ENCODE peak calls at places on chromosomes 2 and 18, in nine cellular contexts. U is astrocyte; L is IMR-90; E is HFF-Myc; J is BE2C; Z is CD8-positive, alpha-beta T cell; G is CD4-positive, alpha-beta T cell; S is B cell; W is stomach. C is an unnamed sample.

GRCh38 chr2:188523901-188524300 is 232.2 kb downstream of the GULP1 start:
- DNase-seq in U (no peak), L (peak), E (no peak), J (no peak), Z (no peak), G (no peak), S (no peak), W (no peak), C (no peak)

GRCh38 chr2:39736593-39736992 is 42.5 kb downstream of the THUMPD2 start:
- DNase-seq in U (peak), L (peak), E (no peak), J (no peak), Z (no peak), G (no peak), S (no peak), W (no peak), C (no peak)

GRCh38 chr2:175806570-175806969 is 195.5 kb downstream of the LNPK start:
- DNase-seq in U (no peak), L (no peak), E (no peak), J (no peak), Z (no peak), G (no peak), S (no peak), W (no peak), C (no peak)

GRCh38 chr2:231604101-231604684 is 11.5 kb downstream of the TEX44 start:
- DNase-seq in U (no peak), L (no peak), E (no peak), J (peak), Z (peak), G (peak), S (peak), W (peak), C (no peak)

GRCh38 chr2:176637134-176637496 is 367.9 kb downstream of the MTX2 start:
- DNase-seq in U (no peak), L (no peak), E (no peak), J (no peak), Z (no peak), G (no peak), S (no peak), W (no peak), C (no peak)

GRCh38 chr2:96114546-96114902 is 1.8 kb downstream of the ADRA2B start:
- DNase-seq in U (no peak), L (no peak), E (no peak), J (no peak), Z (no peak), G (no peak), S (no peak), W (no peak), C (no peak)

GRCh38 chr2:3193423-3194330 is 183.9 kb downstream of the EIPR1 start:
- DNase-seq in U (no peak), L (peak), E (no peak), J (no peak), Z (no peak), G (no peak), S (no peak), W (no peak), C (no peak)

GRCh38 chr2:98282109-98282508 is 64.1 kb upstream of the CNGA3 start:
- DNase-seq in U (no peak), L (no peak), E (no peak), J (no peak), Z (no peak), G (no peak), S (no peak), W (no peak), C (no peak)

GRCh38 chr2:240293865-240294461 is 141.5 kb upstream of the GPC1 start:
- DNase-seq in U (no peak), L (peak), E (no peak), J (peak), Z (no peak), G (no peak), S (no peak), W (no peak), C (no peak)

GRCh38 chr2:37676274-37676673 is 4.8 kb upstream of the CDC42EP3 start:
- DNase-seq in U (peak), L (peak), E (no peak), J (no peak), Z (no peak), G (no peak), S (no peak), W (no peak), C (no peak)

GRCh38 chr2:105188343-105188742 is 53.2 kb upstream of the GPR45 start:
- DNase-seq in U (no peak), L (no peak), E (no peak), J (no peak), Z (no peak), G (no peak), S (no peak), W (no peak), C (no peak)

GRCh38 chr2:136297312-136297711 is 179.4 kb upstream of the CXCR4 start:
- DNase-seq in U (no peak), L (no peak), E (no peak), J (no peak), Z (no peak), G (no peak), S (no peak), W (no peak), C (no peak)

GRCh38 chr2:39919511-39920317 is 140.7 kb upstream of the THUMPD2 start:
- DNase-seq in U (no peak), L (no peak), E (no peak), J (no peak), Z (no peak), G (no peak), S (no peak), W (no peak), C (no peak)

GRCh38 chr18:6660334-6660733 is 69.2 kb upstream of the ARHGAP28 start:
- DNase-seq in U (no peak), L (peak), E (peak), J (no peak), Z (no peak), G (no peak), S (no peak), W (no peak), C (peak)

GRCh38 chr2:145931836-145932352 is 1412.0 kb upstream of the ZEB2 start:
- DNase-seq in U (no peak), L (no peak), E (no peak), J (no peak), Z (no peak), G (no peak), S (no peak), W (no peak), C (no peak)

GRCh38 chr2:70632966-70633365 is 79.3 kb upstream of the TGFA start:
- DNase-seq in U (no peak), L (no peak), E (no peak), J (no peak), Z (no peak), G (no peak), S (no peak), W (no peak), C (no peak)

GRCh38 chr18:35142270-35142605 is 98.6 kb upstream of the ZNF397 start:
- DNase-seq in U (no peak), L (no peak), E (no peak), J (no peak), Z (no peak), G (no peak), S (no peak), W (no peak), C (no peak)

GRCh38 chr2:95695613-95696012 is 103.8 kb downstream of the TRIM43 start:
- DNase-seq in U (no peak), L (no peak), E (no peak), J (no peak), Z (no peak), G (no peak), S (no peak), W (no peak), C (no peak)

GRCh38 chr18:77088977-77089795 is 43.4 kb downstream of the MBP start:
- DNase-seq in U (no peak), L (no peak), E (no peak), J (no peak), Z (no peak), G (no peak), S (no peak), W (peak), C (no peak)

GRCh38 chr2:37324536-37324785 is 172 bp downstream of the PRKD3 start:
- DNase-seq in U (peak), L (peak), E (no peak), J (peak), Z (peak), G (peak), S (no peak), W (no peak), C (no peak)

GRCh38 chr2:189534854-189535253 is 45.7 kb downstream of the SLC40A1 start:
- DNase-seq in U (peak), L (peak), E (no peak), J (no peak), Z (no peak), G (no peak), S (no peak), W (no peak), C (no peak)

GRCh38 chr18:75247041-75247551 is 36.5 kb downstream of the TSHZ1 start:
- DNase-seq in U (peak), L (peak), E (no peak), J (no peak), Z (no peak), G (no peak), S (no peak), W (no peak), C (no peak)

GRCh38 chr2:230542751-230543150 is 126.8 kb downstream of the SP100 start:
- DNase-seq in U (peak), L (no peak), E (no peak), J (no peak), Z (no peak), G (no peak), S (no peak), W (no peak), C (no peak)

GRCh38 chr2:43083710-43084698 is 142.4 kb downstream of the ZFP36L2 start:
- DNase-seq in U (peak), L (peak), E (peak), J (peak), Z (no peak), G (no peak), S (no peak), W (no peak), C (peak)

GRCh38 chr2:73740767-73741166 is 3.6 kb upstream of the TPRKB start:
- DNase-seq in U (no peak), L (no peak), E (no peak), J (no peak), Z (no peak), G (no peak), S (no peak), W (no peak), C (no peak)

GRCh38 chr2:70552501-70553333 is 909 bp downstream of the TGFA start:
- DNase-seq in U (no peak), L (no peak), E (no peak), J (no peak), Z (no peak), G (no peak), S (peak), W (peak), C (peak)

GRCh38 chr2:71612581-71613520 is 159.5 kb downstream of the DYSF start:
- DNase-seq in U (no peak), L (no peak), E (no peak), J (no peak), Z (no peak), G (no peak), S (no peak), W (peak), C (no peak)

GRCh38 chr2:201833796-201834195 is 27.5 kb downstream of the CDK15 start:
- DNase-seq in U (peak), L (no peak), E (no peak), J (no peak), Z (no peak), G (no peak), S (no peak), W (no peak), C (no peak)

GRCh38 chr2:48313036-48313877 is 216.7 kb upstream of the STON1 start:
- DNase-seq in U (no peak), L (no peak), E (no peak), J (no peak), Z (no peak), G (no peak), S (no peak), W (no peak), C (no peak)

GRCh38 chr2:237574467-237574866 is 8.1 kb downstream of the PRLH start:
- DNase-seq in U (no peak), L (no peak), E (no peak), J (no peak), Z (no peak), G (no peak), S (no peak), W (no peak), C (no peak)

GRCh38 chr2:214587442-214587841 is 176.6 kb downstream of the VWC2L start:
- DNase-seq in U (no peak), L (no peak), E (no peak), J (peak), Z (no peak), G (no peak), S (no peak), W (no peak), C (peak)
- TF ChIP-seq CTCF in U (peak), L (peak), E (peak), J (peak), Z (no peak), G (no peak), S (no peak), W (no peak), C (peak)

DNA sequence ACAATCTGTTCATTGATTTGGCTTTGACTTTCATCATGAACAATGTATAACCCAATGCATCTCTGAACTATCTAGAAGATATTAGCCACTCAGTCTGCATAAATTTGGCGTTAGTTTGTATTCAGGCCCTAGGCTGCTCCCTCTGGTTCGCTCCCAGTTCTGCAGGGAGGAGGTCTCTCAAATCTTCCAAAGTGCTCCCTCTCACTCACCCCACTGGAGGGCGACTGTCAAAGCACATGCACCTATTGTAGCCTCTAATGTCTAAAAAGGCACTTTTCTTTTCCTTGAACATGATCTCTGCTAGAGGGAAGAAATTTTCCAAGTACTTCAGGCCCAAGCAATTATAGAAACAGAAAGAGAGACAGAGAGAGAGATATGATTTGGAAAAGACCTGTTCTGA is 291.5 kb downstream of the TDRD15 start:
- DNase-seq in U (no peak), L (no peak), E (no peak), J (peak), Z (no peak), G (no peak), S (no peak), W (no peak), C (no peak)
- TF ChIP-seq CTCF in U (no peak), L (no peak), E (no peak), J (peak), Z (no peak), G (no peak), S (no peak), W (no peak), C (no peak)

GRCh38 chr2:74835831-74836674 is 2.1 kb downstream of the HK2 start:
- DNase-seq in U (peak), L (peak), E (no peak), J (no peak), Z (no peak), G (no peak), S (peak), W (no peak), C (peak)
- TF ChIP-seq CTCF in U (peak), L (peak), E (peak), J (peak), Z (peak), G (peak), S (peak), W (peak), C (peak)

GRCh38 chr18:78431606-78432005 is 548.0 kb upstream of the SALL3 start:
- DNase-seq in U (no peak), L (no peak), E (no peak), J (no peak), Z (no peak), G (no peak), S (no peak), W (no peak), C (no peak)
- TF ChIP-seq CTCF in U (no peak), L (no peak), E (no peak), J (no peak), Z (no peak), G (no peak), S (no peak), W (no peak), C (no peak)

GRCh38 chr2:160332318-160332717 is 132.2 kb upstream of the ITGB6 start:
- DNase-seq in U (peak), L (peak), E (no peak), J (no peak), Z (no peak), G (no peak), S (no peak), W (no peak), C (no peak)
- TF ChIP-seq CTCF in U (no peak), L (peak), E (no peak), J (peak), Z (no peak), G (no peak), S (no peak), W (no peak), C (no peak)

GRCh38 chr18:62399781-62400308 is 74.7 kb downstream of the TNFRSF11A start:
- DNase-seq in U (no peak), L (no peak), E (no peak), J (no peak), Z (no peak), G (no peak), S (no peak), W (no peak), C (no peak)
- TF ChIP-seq CTCF in U (peak), L (peak), E (peak), J (no peak), Z (no peak), G (no peak), S (no peak), W (no peak), C (peak)

GRCh38 chr2:159211447-159212396 is 74.8 kb downstream of the WDSUB1 start:
- DNase-seq in U (peak), L (peak), E (no peak), J (no peak), Z (no peak), G (no peak), S (no peak), W (no peak), C (peak)
- TF ChIP-seq CTCF in U (no peak), L (no peak), E (no peak), J (no peak), Z (no peak), G (no peak), S (no peak), W (no peak), C (no peak)

DNA sequence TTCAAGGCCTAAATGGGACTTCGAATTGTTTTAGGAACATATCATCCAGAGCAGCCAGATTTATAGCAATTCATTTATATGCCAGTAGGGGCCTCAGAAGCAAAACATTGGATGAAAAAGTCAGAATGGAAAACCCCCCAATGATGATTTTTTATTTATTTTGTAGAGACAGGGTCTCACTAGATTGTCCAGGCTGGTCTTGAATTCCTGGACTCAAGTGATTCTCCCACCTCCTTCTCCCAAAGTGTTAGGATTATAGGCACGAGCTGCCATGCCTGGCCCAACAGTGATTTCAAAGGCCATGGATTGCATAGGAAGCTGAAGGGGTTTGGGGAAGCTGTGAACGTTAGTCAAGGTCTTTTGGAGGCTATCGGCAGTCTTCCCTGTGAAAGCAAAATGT is 21.9 kb upstream of the MCFD2 start:
- DNase-seq in U (no peak), L (no peak), E (no peak), J (no peak), Z (no peak), G (no peak), S (peak), W (no peak), C (no peak)
- TF ChIP-seq CTCF in U (peak), L (peak), E (no peak), J (peak), Z (peak), G (peak), S (peak), W (peak), C (no peak)

DNA sequence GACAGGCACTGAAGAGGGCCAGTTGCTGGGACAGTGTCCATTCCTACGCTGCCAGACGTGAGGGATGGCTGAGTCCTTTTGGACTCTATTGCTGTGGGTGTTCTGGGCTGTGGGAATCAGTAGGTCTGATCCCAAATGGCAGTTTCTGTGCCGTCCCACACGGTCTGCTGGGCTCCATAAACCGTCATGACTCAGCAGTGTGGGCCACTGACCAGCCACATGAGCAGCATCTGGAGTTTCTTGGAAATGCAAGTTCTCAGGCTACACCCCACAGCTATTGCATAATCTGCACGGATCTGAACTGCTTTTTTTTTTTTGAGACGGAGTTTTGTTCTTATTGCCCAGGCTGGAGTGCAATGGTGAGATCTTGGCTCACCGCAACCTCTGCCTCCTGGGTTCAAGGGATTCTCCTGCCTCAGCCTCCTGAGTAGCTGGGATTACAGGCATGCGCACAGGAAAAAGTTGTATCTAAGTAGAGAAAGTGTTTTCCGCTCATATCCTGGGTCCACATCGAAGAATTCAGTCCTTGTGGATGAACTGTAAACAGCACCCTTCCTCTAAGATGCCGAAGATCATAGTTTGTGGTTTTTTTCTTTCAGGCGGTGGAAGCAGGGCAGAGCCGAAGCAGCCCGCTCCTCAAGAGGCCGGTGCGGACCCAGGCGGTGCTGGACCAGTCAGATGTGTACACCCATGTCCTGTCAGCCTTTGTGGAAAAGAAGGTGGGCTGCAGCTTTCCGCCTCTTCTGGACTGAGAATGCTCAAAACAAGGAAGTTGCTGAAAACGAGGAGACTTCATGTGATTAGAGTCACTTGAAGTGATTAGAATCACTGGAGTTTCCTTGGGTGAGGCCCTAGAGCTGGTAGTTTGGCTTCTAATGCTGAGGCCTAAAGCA is 25.5 kb downstream of the RMC1 start:
- DNase-seq in U (peak), L (peak), E (peak), J (no peak), Z (no peak), G (no peak), S (no peak), W (no peak), C (no peak)
- TF ChIP-seq CTCF in U (no peak), L (no peak), E (no peak), J (no peak), Z (no peak), G (no peak), S (no peak), W (no peak), C (no peak)